ENCODE peak calls at places on chromosomes 12 and 14, in four cellular contexts. One of them, this sample, is unnamed.

GRCh38 chr14:53951661-53952265 is 4.9 kb downstream of the BMP4 start:
- DNase-seq in sciatic nerve: no peak
- DNase-seq in kidney glomerular epithelial cell: no peak
- DNase-seq in Caki2: no peak
- DNase-seq in this sample: no peak

GRCh38 chr14:36511981-36512584 is 7.9 kb downstream of the NKX2-1 start:
- DNase-seq in Caki2: no peak
- DNase-seq in kidney glomerular epithelial cell: no peak
- DNase-seq in sciatic nerve: no peak
- DNase-seq in this sample: no peak

GRCh38 chr14:63282997-63283396 is 35.7 kb downstream of the GPHB5 start:
- DNase-seq in Caki2: no peak
- DNase-seq in sciatic nerve: no peak
- DNase-seq in kidney glomerular epithelial cell: no peak
- DNase-seq in this sample: no peak

GRCh38 chr12:823043-823698 is 70.8 kb downstream of the WNK1 start:
- DNase-seq in Caki2: no peak
- DNase-seq in kidney glomerular epithelial cell: no peak
- DNase-seq in sciatic nerve: no peak
- DNase-seq in this sample: no peak

GRCh38 chr12:3704512-3705348 is 48.2 kb downstream of the CRACR2A start:
- DNase-seq in Caki2: no peak
- DNase-seq in sciatic nerve: no peak
- DNase-seq in kidney glomerular epithelial cell: no peak
- DNase-seq in this sample: no peak

GRCh38 chr12:3077572-3078081 is 448 bp downstream of the TSPAN9 start:
- DNase-seq in sciatic nerve: peak
- DNase-seq in Caki2: no peak
- DNase-seq in kidney glomerular epithelial cell: no peak
- DNase-seq in this sample: no peak

GRCh38 chr12:96392397-96392796 is 7.8 kb downstream of the CDK17 start:
- DNase-seq in sciatic nerve: no peak
- DNase-seq in kidney glomerular epithelial cell: no peak
- DNase-seq in Caki2: no peak
- DNase-seq in this sample: no peak

GRCh38 chr14:54818201-54819133 is 84.2 kb downstream of the GCH1 start:
- DNase-seq in sciatic nerve: no peak
- DNase-seq in kidney glomerular epithelial cell: peak
- DNase-seq in Caki2: no peak
- DNase-seq in this sample: no peak

GRCh38 chr14:52299692-52300278 is 14.3 kb upstream of the PTGER2 start:
- DNase-seq in sciatic nerve: no peak
- DNase-seq in Caki2: peak
- DNase-seq in kidney glomerular epithelial cell: peak
- DNase-seq in this sample: peak

GRCh38 chr12:85626782-85627171 is 209.4 kb downstream of the RASSF9 start:
- DNase-seq in sciatic nerve: no peak
- DNase-seq in Caki2: no peak
- DNase-seq in kidney glomerular epithelial cell: no peak
- DNase-seq in this sample: no peak

GRCh38 chr14:65703996-65704395 is 291.5 kb downstream of the FUT8 start:
- DNase-seq in Caki2: no peak
- DNase-seq in kidney glomerular epithelial cell: no peak
- DNase-seq in sciatic nerve: no peak
- DNase-seq in this sample: no peak

GRCh38 chr14:34539407-34540180 is at the start of gene EAPP:
- DNase-seq in kidney glomerular epithelial cell: no peak
- DNase-seq in Caki2: peak
- DNase-seq in sciatic nerve: peak
- DNase-seq in this sample: no peak

GRCh38 chr12:121804417-121805111 is 755 bp downstream of the SETD1B start:
- DNase-seq in kidney glomerular epithelial cell: no peak
- DNase-seq in Caki2: peak
- DNase-seq in sciatic nerve: peak
- DNase-seq in this sample: peak

GRCh38 chr12:62732861-62733427 is 202.0 kb downstream of the PPM1H start:
- DNase-seq in Caki2: peak
- DNase-seq in kidney glomerular epithelial cell: peak
- DNase-seq in sciatic nerve: no peak
- DNase-seq in this sample: no peak

GRCh38 chr14:34224221-34224620 is 237.8 kb downstream of the SPTSSA start:
- DNase-seq in kidney glomerular epithelial cell: no peak
- DNase-seq in Caki2: no peak
- DNase-seq in sciatic nerve: no peak
- DNase-seq in this sample: no peak

GRCh38 chr12:210277-211141 is 3.4 kb downstream of the SLC6A12 start:
- DNase-seq in kidney glomerular epithelial cell: no peak
- DNase-seq in Caki2: no peak
- DNase-seq in sciatic nerve: no peak
- DNase-seq in this sample: no peak

GRCh38 chr12:6820171-6820570 is 1.4 kb upstream of the GPR162 start:
- DNase-seq in Caki2: no peak
- DNase-seq in kidney glomerular epithelial cell: no peak
- DNase-seq in sciatic nerve: no peak
- DNase-seq in this sample: no peak

This sample was measured in hippocampal formation.